ENCODE peak calls at places on chromosomes 3 and 15, in eight cellular contexts. Q is GM23338, H is neural progenitor cell, Y is heart right ventricle, G is aorta, M is lung, P is tibial nerve, S is uterus. F is an unnamed sample. For H3K4me1 and H3K36me3, the result is how much of the 10 kb centered on the place peaks cover.

GRCh38 chr3:11705049-11705448 is 61.3 kb upstream of the VGLL4 start:
- DNase-seq in Q (peak), H (no peak), Y (peak), G (no peak), M (no peak), P (no peak), S (no peak), F (no peak)

GRCh38 chr15:75177360-75178071 is 24.2 kb upstream of the C15orf39 start:
- DNase-seq in Q (no peak), H (no peak), Y (no peak), G (no peak), M (no peak), P (no peak), S (no peak), F (no peak)

GRCh38 chr3:184679056-184679502 is 32.8 kb downstream of the MAGEF1 start:
- DNase-seq in Q (peak), H (peak), Y (peak), G (no peak), M (no peak), P (no peak), S (no peak), F (no peak)

GRCh38 chr3:169746924-169747323 is 17.9 kb downstream of the TERC start:
- DNase-seq in Q (no peak), H (no peak), Y (no peak), G (no peak), M (no peak), P (no peak), S (no peak), F (no peak)

GRCh38 chr3:27632431-27633223 is 89.5 kb downstream of the EOMES start:
- DNase-seq in Q (peak), H (peak), Y (peak), G (peak), M (peak), P (peak), S (peak), F (peak)

GRCh38 chr3:141000691-141001090 is 50.5 kb upstream of the SPSB4 start:
- DNase-seq in Q (no peak), H (no peak), Y (no peak), G (no peak), M (no peak), P (no peak), S (no peak), F (no peak)

GRCh38 chr15:48865387-48866079 is 12.4 kb upstream of the EID1 start:
- DNase-seq in Q (peak), H (peak), Y (no peak), G (no peak), M (no peak), P (no peak), S (no peak), F (no peak)

GRCh38 chr15:49813615-49814014 is 192.8 kb downstream of the DTWD1 start:
- DNase-seq in Q (no peak), H (no peak), Y (no peak), G (no peak), M (no peak), P (no peak), S (no peak), F (no peak)

GRCh38 chr3:116770815-116771450 is 61.4 kb downstream of the TUSC7 start:
- DNase-seq in Q (peak), H (peak), Y (peak), G (peak), M (peak), P (peak), S (peak), F (peak)

GRCh38 chr3:120683213-120683612 is 1.2 kb upstream of the HGD start:
- DNase-seq in Q (no peak), H (no peak), Y (no peak), G (no peak), M (no peak), P (no peak), S (no peak), F (peak)

GRCh38 chr15:43527802-43528541 is 10.6 kb downstream of the MAP1A start:
- DNase-seq in Q (no peak), H (no peak), Y (no peak), G (no peak), M (no peak), P (no peak), S (no peak), F (no peak)

GRCh38 chr15:42102646-42103235 is 8.4 kb upstream of the PLA2G4D start:
- DNase-seq in Q (no peak), H (no peak), Y (no peak), G (no peak), M (no peak), P (no peak), S (no peak), F (no peak)

GRCh38 chr15:87033056-87033455 is 953.4 kb downstream of the AGBL1 start:
- DNase-seq in Q (no peak), H (peak), Y (no peak), G (no peak), M (no peak), P (no peak), S (no peak), F (no peak)

GRCh38 chr3:3081659-3082546 is 28.3 kb downstream of the IL5RA start:
- DNase-seq in Q (no peak), H (no peak), Y (no peak), G (no peak), M (no peak), P (no peak), S (no peak), F (no peak)

GRCh38 chr3:47469616-47470015 is 6.1 kb downstream of the SCAP start:
- DNase-seq in Q (no peak), H (no peak), Y (no peak), G (no peak), M (no peak), P (no peak), S (no peak), F (no peak)

GRCh38 chr3:12159227-12159601 is 502 bp upstream of the TIMP4 start:
- DNase-seq in Q (peak), H (peak), Y (no peak), G (no peak), M (no peak), P (no peak), S (no peak), F (no peak)

GRCh38 chr3:147816770-147817169 is 407.6 kb downstream of the ZIC1 start:
- DNase-seq in Q (no peak), H (no peak), Y (no peak), G (peak), M (no peak), P (peak), S (peak), F (no peak)

GRCh38 chr3:187261541-187261969 is 30.0 kb downstream of the MASP1 start:
- DNase-seq in Q (no peak), H (no peak), Y (no peak), G (no peak), M (no peak), P (no peak), S (no peak), F (no peak)

GRCh38 chr15:58392141-58392540 is 39.6 kb upstream of the LIPC start:
- DNase-seq in Q (no peak), H (no peak), Y (no peak), G (no peak), M (no peak), P (no peak), S (no peak), F (no peak)

GRCh38 chr3:39148116-39149058 is 5.0 kb downstream of the CSRNP1 start:
- DNase-seq in Q (no peak), H (no peak), Y (no peak), G (no peak), M (no peak), P (no peak), S (no peak), F (no peak)

GRCh38 chr3:50264389-50264963 is 4.5 kb upstream of the SEMA3B start:
- DNase-seq in Q (no peak), H (peak), Y (peak), G (peak), M (peak), P (peak), S (peak), F (peak)

GRCh38 chr3:137970914-137971831 is 38.8 kb upstream of the CLDN18 start:
- DNase-seq in Q (peak), H (peak), Y (peak), G (peak), M (peak), P (peak), S (peak), F (peak)

GRCh38 chr15:77542491-77543001 is 90.2 kb downstream of the LINGO1 start:
- DNase-seq in Q (no peak), H (no peak), Y (no peak), G (peak), M (no peak), P (no peak), S (no peak), F (no peak)

GRCh38 chr3:107775958-107776357 is 253.2 kb downstream of the BBX start:
- DNase-seq in Q (no peak), H (no peak), Y (no peak), G (no peak), M (no peak), P (no peak), S (no peak), F (no peak)

GRCh38 chr3:20700702-20701101 is 514.7 kb upstream of the SGO1 start:
- DNase-seq in Q (no peak), H (no peak), Y (no peak), G (no peak), M (no peak), P (no peak), S (no peak), F (no peak)

GRCh38 chr3:171204942-171205341 is 178.4 kb upstream of the SLC2A2 start:
- DNase-seq in Q (no peak), H (no peak), Y (no peak), G (no peak), M (no peak), P (no peak), S (no peak), F (no peak)

GRCh38 chr3:54917172-54917571 is 10.7 kb downstream of the LRTM1 start:
- DNase-seq in Q (no peak), H (no peak), Y (no peak), G (no peak), M (no peak), P (no peak), S (no peak), F (no peak)

GRCh38 chr3:73569246-73569760 is 55.4 kb downstream of the PDZRN3 start:
- DNase-seq in Q (no peak), H (no peak), Y (no peak), G (no peak), M (no peak), P (no peak), S (no peak), F (no peak)
- H3K4me1 ChIP-seq in Q (under half), H (under half), Y (under half), G (under half), M (under half), P (under half), S (under half), F (under half)

GRCh38 chr3:62095080-62095479 is 278.3 kb downstream of the FEZF2 start:
- DNase-seq in Q (no peak), H (no peak), Y (no peak), G (no peak), M (no peak), P (no peak), S (no peak), F (no peak)
- H3K4me3 ChIP-seq in Q (no peak), H (no peak), Y (no peak), G (no peak), M (no peak), P (no peak), S (no peak), F (no peak)

DNA sequence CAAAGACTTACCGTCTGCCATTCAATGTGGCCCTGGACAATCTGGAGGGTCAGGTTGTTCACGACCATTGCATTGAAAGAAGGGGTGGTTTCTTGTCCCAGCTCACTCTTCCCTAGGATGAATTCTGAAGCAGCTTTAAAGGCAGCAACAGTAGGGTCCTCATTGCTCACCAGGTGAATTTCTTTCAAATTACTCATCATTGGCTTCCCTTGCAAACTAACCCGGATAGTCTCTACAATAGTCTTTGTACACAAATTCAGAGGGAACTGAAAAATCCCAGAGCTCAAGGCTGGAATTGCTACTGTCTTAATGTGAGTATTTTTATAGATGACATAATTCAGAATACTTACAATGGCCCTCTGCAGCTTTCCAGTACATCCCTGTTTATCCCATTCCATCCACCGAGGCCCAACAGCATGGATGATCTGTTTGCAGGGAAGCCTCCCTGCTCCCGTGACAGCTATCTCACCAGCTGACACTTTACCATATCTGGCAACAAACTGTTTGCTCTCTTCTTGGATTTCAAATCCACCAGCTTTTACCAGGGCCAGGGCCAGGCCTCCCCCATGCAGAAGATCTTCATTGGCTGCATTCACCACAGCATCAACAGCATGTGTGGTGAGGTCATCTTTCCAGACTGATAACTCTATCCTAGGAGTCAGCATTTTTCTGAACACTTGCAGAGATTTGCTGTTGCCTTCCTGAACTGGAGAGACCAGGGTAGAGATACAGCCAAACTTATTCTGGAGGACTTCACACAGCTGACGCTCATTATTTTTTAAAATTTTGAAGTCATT is 8.6 kb downstream of the PARP9 start:
- DNase-seq in Q (no peak), H (no peak), Y (no peak), G (no peak), M (no peak), P (no peak), S (peak), F (no peak)
- H3K36me3 ChIP-seq in Q (under half), H (under half), Y (half or more), G (under half), M (under half), P (under half), S (under half), F (under half)

GRCh38 chr3:180278583-180279188 is 241.9 kb upstream of the PEX5L start:
- DNase-seq in Q (no peak), H (no peak), Y (no peak), G (no peak), M (no peak), P (no peak), S (no peak), F (no peak)
- H3K4me1 ChIP-seq in Q (under half), H (under half), Y (under half), G (under half), M (under half), P (under half), S (under half), F (under half)

F was measured in pancreas.